ENCODE peak calls at places on chromosomes 2 and 18, in eight cellular contexts. D is AG09309, R is fibroblast of the aortic adventitia, L is AG10803, U is brain microvascular endothelial cell, H is IMR-90, T is DND-41, C is fibroblast of lung. S is an unnamed sample.

GRCh38 chr2:136104977-136105376 is 13.0 kb downstream of the CXCR4 start:
- DNase-seq in T (no peak), C (no peak), D (no peak), H (no peak), U (no peak), L (no peak), R (no peak), S (no peak)

GRCh38 chr2:145374165-145374564 is 854.2 kb upstream of the ZEB2 start:
- DNase-seq in C (no peak), R (no peak), T (no peak), H (no peak), D (no peak), U (no peak), L (no peak), S (no peak)

GRCh38 chr2:96150007-96150406 is 4.8 kb upstream of the DUSP2 start:
- DNase-seq in C (no peak), H (no peak), T (no peak), L (no peak), R (no peak), U (no peak), D (no peak), S (no peak)

GRCh38 chr2:235859651-235860050 is 308.5 kb downstream of the GBX2 start:
- DNase-seq in T (no peak), H (no peak), D (no peak), U (no peak), L (no peak), R (peak; percentile 33), C (no peak), S (no peak)

GRCh38 chr18:45046226-45046625 is 365.5 kb downstream of the SETBP1 start:
- DNase-seq in R (no peak), T (no peak), L (no peak), D (no peak), U (no peak), C (no peak), H (no peak), S (no peak)

GRCh38 chr2:72147971-72148369 is 308 bp upstream of the CYP26B1 start:
- DNase-seq in U (no peak), T (no peak), L (no peak), H (no peak), D (no peak), C (no peak), R (no peak), S (no peak)

GRCh38 chr2:74357627-74358026 is 14.4 kb upstream of the SLC4A5 start:
- DNase-seq in D (no peak), L (peak; percentile 11), T (no peak), H (peak; percentile 8), C (peak; percentile 12), U (no peak), R (no peak), S (no peak)

GRCh38 chr2:96816836-96817702 is 1.0 kb downstream of the CNNM3 start:
- DNase-seq in L (peak; percentile 15), U (peak; percentile 9), R (peak; percentile 16), C (peak; percentile 39), H (peak; percentile 27), D (peak; percentile 11), T (no peak), S (no peak)

GRCh38 chr18:76670564-76671288 is 151.6 kb upstream of the ZNF236 start:
- DNase-seq in H (no peak), D (no peak), R (peak; percentile 52), T (no peak), U (no peak), C (no peak), L (no peak), S (no peak)

GRCh38 chr2:107553534-107553933 is 273.2 kb upstream of the RGPD4 start:
- DNase-seq in R (no peak), L (peak; percentile 16), C (peak; percentile 35), H (no peak), D (no peak), U (no peak), T (no peak), S (no peak)

GRCh38 chr18:58998421-58999203 is 133.9 kb downstream of the ZNF532 start:
- DNase-seq in D (no peak), C (peak; percentile 87), T (no peak), H (peak; percentile 70), R (peak; percentile 52), U (peak; percentile 68), L (peak; percentile 86), S (peak; percentile 89)

GRCh38 chr2:187499941-187500532 is 52.0 kb upstream of the CALCRL start:
- DNase-seq in R (peak; percentile 79), L (peak; percentile 58), C (peak; percentile 43), T (peak; percentile 68), U (peak; percentile 82), D (no peak), H (peak; percentile 66), S (peak; percentile 52)

GRCh38 chr2:164747786-164748433 is 93.7 kb downstream of the COBLL1 start:
- DNase-seq in T (no peak), U (no peak), C (no peak), H (no peak), R (no peak), L (no peak), D (no peak), S (no peak)

GRCh38 chr2:240310645-240311044 is 124.8 kb upstream of the GPC1 start:
- DNase-seq in L (no peak), T (no peak), D (no peak), C (no peak), R (no peak), H (no peak), U (no peak), S (no peak)

GRCh38 chr2:230048010-230048671 is 20.6 kb downstream of the SLC16A14 start:
- DNase-seq in R (no peak), C (peak; percentile 23), L (no peak), D (no peak), H (no peak), T (no peak), U (no peak), S (no peak)

GRCh38 chr2:6750389-6751158 is 115.1 kb downstream of the CMPK2 start:
- DNase-seq in D (no peak), U (no peak), L (no peak), H (no peak), R (no peak), T (no peak), C (peak; percentile 21), S (no peak)

GRCh38 chr18:78704960-78705600 is 274.5 kb upstream of the SALL3 start:
- DNase-seq in T (no peak), R (no peak), H (no peak), L (no peak), U (no peak), D (no peak), C (no peak), S (no peak)

GRCh38 chr2:17336458-17336857 is 181.8 kb downstream of the RAD51AP2 start:
- DNase-seq in T (no peak), H (no peak), L (no peak), C (no peak), D (no peak), U (no peak), R (no peak), S (no peak)

GRCh38 chr2:157559061-157559460 is 69.6 kb downstream of the ACVR1C start:
- DNase-seq in T (no peak), C (peak; percentile 20), R (no peak), L (no peak), U (no peak), D (no peak), H (peak; percentile 4), S (no peak)

GRCh38 chr18:76824136-76824676 is 1.8 kb downstream of the ZNF236 start:
- DNase-seq in D (no peak), R (no peak), U (no peak), H (no peak), T (no peak), L (no peak), C (peak; percentile 16), S (no peak)

GRCh38 chr18:31549416-31549815 is 42.3 kb upstream of the TTR start:
- DNase-seq in U (no peak), L (no peak), T (no peak), C (no peak), H (no peak), R (no peak), D (no peak), S (no peak)

GRCh38 chr18:23588836-23589560 is 2.7 kb upstream of the NPC1 start:
- DNase-seq in U (no peak), D (peak; percentile 23), H (no peak), R (peak; percentile 47), T (no peak), C (peak; percentile 54), L (peak; percentile 66), S (no peak)

GRCh38 chr18:23585007-23585871 is 1.1 kb downstream of the NPC1 start:
- DNase-seq in H (no peak), C (no peak), D (no peak), R (peak; percentile 16), U (no peak), L (peak; percentile 27), T (peak; percentile 49), S (no peak)

GRCh38 chr18:23586249-23587196 is at the start of gene NPC1:
- DNase-seq in L (peak; percentile 93), R (peak; percentile 94), D (peak; percentile 69), H (peak; percentile 92), T (peak; percentile 94), U (peak; percentile 95), C (peak; percentile 93), S (peak; percentile 81)

GRCh38 chr18:23585897-23586248 is 433 bp downstream of the NPC1 start:
- DNase-seq in T (no peak), L (no peak), H (peak; percentile 4), R (no peak), D (no peak), U (no peak), C (no peak), S (no peak)

GRCh38 chr18:23587220-23587642 is 925 bp upstream of the NPC1 start:
- DNase-seq in C (no peak), H (no peak), L (no peak), U (no peak), R (no peak), T (no peak), D (no peak), S (no peak)
- H3K4me3 ChIP-seq in C (peak overlapping the region; percentile 23), H (peak overlapping the region; percentile 30), L (peak overlapping the region; percentile 92), U (peak overlapping the region; percentile 24), R (peak overlapping the region; percentile 20), T (peak overlapping the region; percentile 38), D (no peak overlapping the region), S (peak overlapping the region; percentile 95)

DNA sequence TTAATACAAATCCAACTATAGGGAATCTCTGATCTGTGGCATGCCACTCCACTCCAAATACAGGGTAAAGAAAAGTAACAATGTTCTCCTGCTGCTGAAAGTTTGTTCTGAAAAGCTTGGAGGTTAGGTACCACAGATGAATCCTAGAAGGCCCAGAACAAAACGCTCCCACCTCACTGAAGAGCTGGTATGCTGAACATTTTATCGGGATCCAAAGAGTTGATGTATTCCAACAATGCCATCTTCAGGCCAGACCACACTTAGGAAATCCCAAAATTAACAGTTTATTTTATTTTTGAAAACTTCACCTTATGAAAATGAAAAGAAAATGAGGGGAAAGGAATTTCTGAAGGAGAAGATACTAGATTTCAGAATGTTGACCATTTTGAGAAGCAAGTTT is 145.1 kb upstream of the CDH19 start:
- DNase-seq in C (peak; percentile 29), T (no peak), D (no peak), R (no peak), U (peak; percentile 4), L (no peak), H (no peak), S (no peak)
- TF ChIP-seq CTCF in C (no peak), T (no peak), D (no peak), R (no peak), U (peak; percentile 30), L (no peak), H (no peak), S (peak; percentile 14)

GRCh38 chr18:6624729-6625308 is 104.7 kb upstream of the ARHGAP28 start:
- DNase-seq in C (peak; percentile 81), U (peak; percentile 66), L (peak; percentile 43), T (no peak), D (peak; percentile 13), H (peak; percentile 71), R (peak; percentile 67), S (peak; percentile 60)
- H3K4me3 ChIP-seq in C (no peak overlapping the region), U (no peak overlapping the region), L (no peak overlapping the region), T (no peak overlapping the region), D (no peak overlapping the region), H (no peak overlapping the region), R (no peak overlapping the region), S (no peak overlapping the region)

GRCh38 chr2:12321017-12321641 is 395.6 kb upstream of the TRIB2 start:
- DNase-seq in T (no peak), D (peak; percentile 83), H (peak; percentile 98), R (peak; percentile 97), L (peak; percentile 96), U (peak; percentile 90), C (peak; percentile 99), S (peak; percentile 94)
- TF ChIP-seq CTCF in T (no peak), D (peak; percentile 18), H (no peak), R (no peak), L (peak; percentile 37), U (peak; percentile 34), C (peak; percentile 4), S (peak; percentile 8)